ENCODE peak calls at places on chromosomes 11 and 22, in five cellular contexts. One of them, this sample, is unnamed. For H3K9me3, the result is how much of the 10 kb centered on the place peaks cover.

GRCh38 chr11:33178443-33179154 is 17.3 kb upstream of the CSTF3 start:
- DNase-seq in IMR-90: peak
- DNase-seq in GM23248: no peak
- DNase-seq in MM.1S: no peak
- DNase-seq in mesenchymal stem cell: peak
- DNase-seq in this sample: no peak

GRCh38 chr22:33864723-33865130 is 55.5 kb downstream of the LARGE1 start:
- DNase-seq in mesenchymal stem cell: peak
- DNase-seq in GM23248: peak
- DNase-seq in MM.1S: no peak
- DNase-seq in IMR-90: peak
- DNase-seq in this sample: no peak

GRCh38 chr22:37088108-37088605 is 21.4 kb downstream of the TMPRSS6 start:
- DNase-seq in GM23248: peak
- DNase-seq in MM.1S: no peak
- DNase-seq in mesenchymal stem cell: no peak
- DNase-seq in IMR-90: peak
- DNase-seq in this sample: peak

GRCh38 chr11:112453601-112454577 is 193.2 kb upstream of the PLET1 start:
- DNase-seq in GM23248: peak
- DNase-seq in IMR-90: peak
- DNase-seq in MM.1S: peak
- DNase-seq in mesenchymal stem cell: peak
- DNase-seq in this sample: peak

GRCh38 chr11:25435197-25435596 is 896.7 kb upstream of the ANO3 start:
- DNase-seq in MM.1S: no peak
- DNase-seq in GM23248: no peak
- DNase-seq in mesenchymal stem cell: no peak
- DNase-seq in IMR-90: no peak
- DNase-seq in this sample: no peak

GRCh38 chr11:124882339-124883071 is 15.2 kb downstream of the ROBO4 start:
- DNase-seq in mesenchymal stem cell: peak
- DNase-seq in MM.1S: no peak
- DNase-seq in GM23248: no peak
- DNase-seq in IMR-90: no peak
- DNase-seq in this sample: no peak

GRCh38 chr22:34761111-34761510 is 304.8 kb upstream of the ISX start:
- DNase-seq in mesenchymal stem cell: no peak
- DNase-seq in GM23248: no peak
- DNase-seq in IMR-90: no peak
- DNase-seq in MM.1S: no peak
- DNase-seq in this sample: no peak

GRCh38 chr11:67157691-67158090 is 38.6 kb downstream of the KDM2A start:
- DNase-seq in mesenchymal stem cell: no peak
- DNase-seq in GM23248: no peak
- DNase-seq in MM.1S: no peak
- DNase-seq in IMR-90: no peak
- DNase-seq in this sample: no peak

GRCh38 chr22:16774911-16775529 is 50.2 kb downstream of the XKR3 start:
- DNase-seq in IMR-90: no peak
- DNase-seq in MM.1S: no peak
- DNase-seq in mesenchymal stem cell: no peak
- DNase-seq in GM23248: peak
- DNase-seq in this sample: no peak

GRCh38 chr11:74694536-74694935 is 36.7 kb downstream of the CHRDL2 start:
- DNase-seq in GM23248: no peak
- DNase-seq in IMR-90: no peak
- DNase-seq in mesenchymal stem cell: no peak
- DNase-seq in MM.1S: no peak
- DNase-seq in this sample: peak

GRCh38 chr11:27362032-27362431 is 983 bp downstream of the CCDC34 start:
- DNase-seq in mesenchymal stem cell: no peak
- DNase-seq in GM23248: peak
- DNase-seq in IMR-90: no peak
- DNase-seq in MM.1S: no peak
- DNase-seq in this sample: peak
- H3K4me3 ChIP-seq in mesenchymal stem cell: peak
- H3K4me3 ChIP-seq in GM23248: peak
- H3K4me3 ChIP-seq in IMR-90: no peak
- H3K4me3 ChIP-seq in MM.1S: peak
- H3K4me3 ChIP-seq in this sample: peak

GRCh38 chr22:21937821-21938070 is 14.9 kb downstream of the PPM1F start:
- DNase-seq in IMR-90: peak
- DNase-seq in mesenchymal stem cell: no peak
- DNase-seq in GM23248: peak
- DNase-seq in MM.1S: no peak
- DNase-seq in this sample: no peak
- H2AFZ ChIP-seq in IMR-90: peak
- H2AFZ ChIP-seq in mesenchymal stem cell: peak
- H2AFZ ChIP-seq in GM23248: peak
- H2AFZ ChIP-seq in MM.1S: peak
- H2AFZ ChIP-seq in this sample: peak

GRCh38 chr11:31820438-31820818 is 9.3 kb upstream of the PAX6 start:
- DNase-seq in IMR-90: no peak
- DNase-seq in MM.1S: no peak
- DNase-seq in GM23248: no peak
- DNase-seq in mesenchymal stem cell: no peak
- DNase-seq in this sample: no peak

GRCh38 chr11:31822604-31823371 is 11.7 kb upstream of the PAX6 start:
- DNase-seq in GM23248: no peak
- DNase-seq in IMR-90: no peak
- DNase-seq in MM.1S: no peak
- DNase-seq in mesenchymal stem cell: no peak
- DNase-seq in this sample: no peak

GRCh38 chr11:31821235-31821764 is 10.2 kb upstream of the PAX6 start:
- DNase-seq in mesenchymal stem cell: no peak
- DNase-seq in GM23248: no peak
- DNase-seq in IMR-90: no peak
- DNase-seq in MM.1S: no peak
- DNase-seq in this sample: no peak

GRCh38 chr11:31823372-31824371 is 12.6 kb upstream of the PAX6 start:
- DNase-seq in IMR-90: no peak
- DNase-seq in MM.1S: no peak
- DNase-seq in GM23248: no peak
- DNase-seq in mesenchymal stem cell: no peak
- DNase-seq in this sample: no peak

DNA sequence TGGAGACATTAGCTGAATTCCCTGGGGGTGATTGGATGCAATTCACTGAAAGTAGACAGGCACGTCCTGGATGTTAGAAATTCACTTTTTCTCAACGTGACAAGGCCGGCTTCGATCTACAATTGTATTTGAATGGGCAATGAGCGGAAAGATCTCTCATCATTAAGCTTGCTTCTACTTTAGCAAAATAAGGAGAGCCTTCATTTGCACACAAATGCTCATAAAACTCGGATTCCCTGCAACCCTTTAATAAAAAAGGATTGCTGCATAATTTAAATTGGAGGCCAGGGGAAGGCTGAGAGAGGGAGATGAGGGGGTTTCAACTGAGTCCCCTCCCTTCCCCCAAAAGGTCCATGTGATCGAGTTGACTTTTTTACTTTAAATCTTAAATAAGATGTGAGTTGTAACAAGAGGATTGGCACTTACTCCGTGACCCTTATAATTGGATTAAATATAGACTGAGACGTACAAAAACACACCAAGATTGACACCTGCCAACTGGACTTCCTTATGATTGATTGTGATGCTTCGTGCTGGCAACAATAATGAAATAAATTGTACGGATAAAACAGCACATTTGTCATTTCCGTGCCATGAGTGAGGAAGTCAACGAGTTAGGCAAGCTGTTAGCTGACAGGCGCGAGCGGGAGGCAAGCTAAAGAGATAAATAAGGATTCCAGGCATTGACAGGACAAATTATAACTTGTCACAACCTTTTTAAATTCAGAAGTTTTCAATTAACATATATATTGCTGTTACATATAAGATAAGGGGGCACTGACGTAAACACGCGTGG is 10.9 kb upstream of the PAX6 start:
- DNase-seq in GM23248: no peak
- DNase-seq in mesenchymal stem cell: no peak
- DNase-seq in MM.1S: no peak
- DNase-seq in IMR-90: no peak
- DNase-seq in this sample: no peak
- H3K9me3 ChIP-seq in GM23248: under half
- H3K9me3 ChIP-seq in mesenchymal stem cell: under half
- H3K9me3 ChIP-seq in MM.1S: under half
- H3K9me3 ChIP-seq in IMR-90: under half
- H3K9me3 ChIP-seq in this sample: under half

GRCh38 chr11:47566166-47566546 is 757 bp downstream of the PTPMT1 start:
- DNase-seq in GM23248: peak
- DNase-seq in IMR-90: no peak
- DNase-seq in mesenchymal stem cell: peak
- DNase-seq in MM.1S: peak
- DNase-seq in this sample: peak
- H3K4me3 ChIP-seq in GM23248: peak
- H3K4me3 ChIP-seq in IMR-90: peak
- H3K4me3 ChIP-seq in mesenchymal stem cell: peak
- H3K4me3 ChIP-seq in MM.1S: peak
- H3K4me3 ChIP-seq in this sample: peak

GRCh38 chr22:44098021-44098739 is 74.1 kb downstream of the PARVB start:
- DNase-seq in MM.1S: no peak
- DNase-seq in IMR-90: no peak
- DNase-seq in GM23248: no peak
- DNase-seq in mesenchymal stem cell: no peak
- DNase-seq in this sample: no peak

GRCh38 chr22:44100411-44100810 is 76.3 kb downstream of the PARVB start:
- DNase-seq in GM23248: no peak
- DNase-seq in MM.1S: no peak
- DNase-seq in mesenchymal stem cell: no peak
- DNase-seq in IMR-90: no peak
- DNase-seq in this sample: no peak

GRCh38 chr22:44099696-44100095 is 75.6 kb downstream of the PARVB start:
- DNase-seq in GM23248: no peak
- DNase-seq in IMR-90: no peak
- DNase-seq in mesenchymal stem cell: no peak
- DNase-seq in MM.1S: no peak
- DNase-seq in this sample: no peak

GRCh38 chr22:44097263-44098020 is 73.3 kb downstream of the PARVB start:
- DNase-seq in MM.1S: no peak
- DNase-seq in GM23248: no peak
- DNase-seq in IMR-90: no peak
- DNase-seq in mesenchymal stem cell: no peak
- DNase-seq in this sample: no peak

GRCh38 chr22:44098966-44099530 is 74.9 kb downstream of the PARVB start:
- DNase-seq in IMR-90: no peak
- DNase-seq in GM23248: no peak
- DNase-seq in mesenchymal stem cell: no peak
- DNase-seq in MM.1S: no peak
- DNase-seq in this sample: no peak
- H2AFZ ChIP-seq in IMR-90: no peak
- H2AFZ ChIP-seq in GM23248: no peak
- H2AFZ ChIP-seq in mesenchymal stem cell: no peak
- H2AFZ ChIP-seq in MM.1S: no peak
- H2AFZ ChIP-seq in this sample: no peak